ENCODE peak calls at places on chromosomes 4 and X, in ten cellular contexts. E is aorta, T is MG63, F is IMR-90, K is left ventricle myocardium inferior, C is OCI-LY7, O is AG04449, Z is PC-3, I is tibial nerve, G is choroid plexus epithelial cell. Q is an unnamed sample.
A peak's percentile ranks its signal among the peaks of the same experiment; 100 is the strongest.

GRCh38 chrX:142483965-142484364 is 278.9 kb upstream of the MAGEC2 start:
- DNase-seq in E (no peak), T (no peak), F (no peak), K (no peak), C (no peak), O (no peak), Z (peak; percentile 88), I (no peak), G (no peak), Q (no peak)

GRCh38 chr4:145609494-145610427 is 9.4 kb upstream of the MMAA start:
- DNase-seq in E (no peak), T (peak; percentile 36), F (peak; percentile 77), K (peak; percentile 31), C (peak; percentile 85), O (no peak), Z (peak; percentile 90), I (peak; percentile 60), G (peak; percentile 86), Q (peak; percentile 87)

GRCh38 chrX:115192244-115192700 is 3.1 kb downstream of the RBMXL3 start:
- DNase-seq in E (no peak), T (no peak), F (no peak), K (no peak), C (no peak), O (no peak), Z (no peak), I (no peak), G (no peak), Q (no peak)

GRCh38 chr4:96102541-96103018 is 262.7 kb downstream of the PDHA2 start:
- DNase-seq in E (no peak), T (no peak), F (no peak), K (no peak), C (no peak), O (no peak), Z (peak; percentile 4), I (no peak), G (peak; percentile 75), Q (peak; percentile 40)

GRCh38 chr4:6608758-6609414 is 31.6 kb upstream of the MRFAP1 start:
- DNase-seq in E (no peak), T (no peak), F (no peak), K (peak; percentile 30), C (no peak), O (no peak), Z (no peak), I (no peak), G (peak; percentile 26), Q (no peak)

GRCh38 chr4:57865264-57865663 is 755.1 kb upstream of the IGFBP7 start:
- DNase-seq in E (no peak), T (no peak), F (no peak), K (no peak), C (no peak), O (no peak), Z (no peak), I (no peak), G (no peak), Q (no peak)

GRCh38 chrX:55521687-55522086 is 32.0 kb upstream of the USP51 start:
- DNase-seq in E (no peak), T (no peak), F (no peak), K (no peak), C (no peak), O (no peak), Z (no peak), I (no peak), G (no peak), Q (no peak)

GRCh38 chr4:88457307-88458090 is 580 bp downstream of the HERC5 start:
- DNase-seq in E (peak; percentile 86), T (peak; percentile 52), F (no peak), K (peak; percentile 52), C (no peak), O (no peak), Z (peak; percentile 21), I (no peak), G (peak; percentile 34), Q (no peak)

GRCh38 chr4:174559894-174560293 is 37.6 kb upstream of the HPGD start:
- DNase-seq in E (no peak), T (no peak), F (no peak), K (no peak), C (no peak), O (no peak), Z (no peak), I (no peak), G (no peak), Q (no peak)

GRCh38 chrX:12758291-12758690 is 32.9 kb upstream of the PRPS2 start:
- DNase-seq in E (no peak), T (no peak), F (no peak), K (no peak), C (no peak), O (no peak), Z (no peak), I (no peak), G (no peak), Q (no peak)

GRCh38 chr4:48431401-48431800 is 51.7 kb upstream of the SLC10A4 start:
- DNase-seq in E (no peak), T (no peak), F (no peak), K (no peak), C (no peak), O (no peak), Z (no peak), I (no peak), G (no peak), Q (no peak)

GRCh38 chrX:23317799-23318724 is 16.6 kb upstream of the PTCHD1 start:
- DNase-seq in E (peak; percentile 74), T (no peak), F (no peak), K (no peak), C (peak; percentile 20), O (no peak), Z (peak; percentile 38), I (no peak), G (peak; percentile 13), Q (peak; percentile 6)

GRCh38 chrX:69133561-69134542 is 31.4 kb downstream of the PJA1 start:
- DNase-seq in E (no peak), T (peak; percentile 53), F (peak; percentile 69), K (no peak), C (peak; percentile 25), O (no peak), Z (peak; percentile 79), I (no peak), G (peak; percentile 84), Q (peak; percentile 67)

GRCh38 chr4:108405586-108405985 is 214.8 kb upstream of the RPL34 start:
- DNase-seq in E (no peak), T (no peak), F (no peak), K (no peak), C (no peak), O (no peak), Z (no peak), I (no peak), G (no peak), Q (no peak)

DNA sequence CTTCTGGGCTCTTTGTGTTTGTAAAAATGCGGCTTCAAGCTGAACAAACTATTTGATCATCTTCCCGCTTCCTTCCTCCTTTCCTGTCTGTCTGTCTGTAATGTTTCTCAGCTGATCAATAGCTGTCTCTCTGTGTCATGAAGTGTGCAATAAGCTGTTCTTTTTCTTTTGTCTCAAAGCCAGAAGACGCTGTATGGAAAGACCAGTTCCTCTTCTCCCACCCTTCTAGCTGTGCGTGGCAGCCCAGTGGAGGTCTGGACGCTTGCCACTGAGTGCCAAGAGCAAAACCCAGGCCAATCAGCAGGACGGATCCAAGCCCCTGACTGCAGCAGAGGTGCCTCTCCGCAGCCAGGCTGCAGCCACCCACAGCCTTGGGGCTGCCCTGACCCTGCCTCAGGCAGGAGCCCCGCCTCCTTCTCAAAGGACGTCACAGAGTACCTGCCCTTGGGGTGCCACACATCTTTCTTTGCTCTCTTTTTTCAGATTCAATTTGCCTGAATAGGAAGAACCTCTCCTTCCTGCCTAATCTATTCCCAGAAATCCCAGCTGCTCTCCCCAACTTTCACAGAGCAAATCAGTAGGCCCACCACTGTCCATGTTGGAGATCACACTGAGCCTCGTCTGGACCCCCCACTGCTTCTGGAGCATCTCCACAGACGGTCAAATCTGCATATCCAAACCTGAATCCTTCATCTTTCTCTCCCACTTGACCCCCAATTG is 59.1 kb downstream of the MAML3 start:
- DNase-seq in E (peak; percentile 85), T (peak; percentile 25), F (peak; percentile 73), K (peak; percentile 57), C (no peak), O (no peak), Z (peak; percentile 69), I (peak; percentile 32), G (no peak), Q (no peak)
- H3K4me3 ChIP-seq in E (no peak overlapping the region), T (no peak overlapping the region), F (no peak overlapping the region), K (peak overlapping the region; percentile 42), C (no peak overlapping the region), O (no peak overlapping the region), Z (peak overlapping the region; percentile 43), I (no peak overlapping the region), G (no peak overlapping the region), Q (no peak overlapping the region)

GRCh38 chr4:183129125-183129524 is 30.1 kb downstream of the WWC2 start:
- DNase-seq in E (no peak), T (no peak), F (no peak), K (no peak), C (no peak), O (no peak), Z (no peak), I (no peak), G (no peak), Q (no peak)

GRCh38 chr4:183132081-183132480 is 33.0 kb downstream of the WWC2 start:
- DNase-seq in E (no peak), T (no peak), F (no peak), K (no peak), C (no peak), O (no peak), Z (no peak), I (no peak), G (no peak), Q (no peak)

GRCh38 chr4:183132865-183133264 is 33.8 kb downstream of the WWC2 start:
- DNase-seq in E (no peak), T (no peak), F (no peak), K (no peak), C (no peak), O (no peak), Z (no peak), I (no peak), G (no peak), Q (no peak)

GRCh38 chr4:183130328-183131155 is 31.5 kb downstream of the WWC2 start:
- DNase-seq in E (no peak), T (no peak), F (peak; percentile 52), K (peak; percentile 61), C (no peak), O (no peak), Z (peak; percentile 78), I (no peak), G (peak; percentile 52), Q (peak; percentile 34)

GRCh38 chr4:183129675-183130074 is 30.6 kb downstream of the WWC2 start:
- DNase-seq in E (no peak), T (no peak), F (no peak), K (no peak), C (no peak), O (no peak), Z (no peak), I (no peak), G (no peak), Q (no peak)
- H3K4me3 ChIP-seq in E (no peak overlapping the region), T (no peak overlapping the region), F (no peak overlapping the region), K (no peak overlapping the region), C (no peak overlapping the region), O (no peak overlapping the region), Z (no peak overlapping the region), I (no peak overlapping the region), G (no peak overlapping the region), Q (no peak overlapping the region)

GRCh38 chr4:111707491-111707890 is 437.8 kb upstream of the FAM241A start:
- DNase-seq in E (no peak), T (no peak), F (no peak), K (no peak), C (no peak), O (no peak), Z (no peak), I (no peak), G (no peak), Q (no peak)
- H3K4me3 ChIP-seq in E (no peak overlapping the region), T (no peak overlapping the region), F (no peak overlapping the region), K (no peak overlapping the region), C (no peak overlapping the region), O (no peak overlapping the region), Z (no peak overlapping the region), I (no peak overlapping the region), G (no peak overlapping the region), Q (no peak overlapping the region)

GRCh38 chr4:187335339-187335738 is 611.7 kb upstream of the FAT1 start:
- DNase-seq in E (no peak), T (no peak), F (no peak), K (no peak), C (no peak), O (no peak), Z (no peak), I (no peak), G (no peak), Q (no peak)
- H3K4me3 ChIP-seq in E (no peak overlapping the region), T (no peak overlapping the region), F (no peak overlapping the region), K (no peak overlapping the region), C (no peak overlapping the region), O (no peak overlapping the region), Z (no peak overlapping the region), I (no peak overlapping the region), G (no peak overlapping the region), Q (no peak overlapping the region)